ENCODE peak calls at places on chromosomes 11 and 22, in seven cellular contexts. W is cardiac muscle cell, C is heart right ventricle, R is endodermal cell, H is neural progenitor cell, T is sigmoid colon, X is IMR-90. J is an unnamed sample.

GRCh38 chr22:50105529-50106100 is 15.8 kb downstream of the MOV10L1 start:
- DNase-seq in W (no peak), R (no peak), C (no peak), H (no peak), T (no peak), X (peak; percentile 64), J (no peak)

GRCh38 chr11:122656073-122656630 is 630 bp downstream of the UBASH3B start:
- DNase-seq in T (peak; percentile 76), W (peak; percentile 74), C (peak; percentile 36), X (peak; percentile 66), H (peak; percentile 82), R (no peak), J (no peak)

GRCh38 chr11:29166306-29166705 is 850.5 kb downstream of the KCNA4 start:
- DNase-seq in H (no peak), C (no peak), X (no peak), T (no peak), R (no peak), W (no peak), J (no peak)

GRCh38 chr22:50532353-50532700 is 2.5 kb upstream of the TYMP start:
- DNase-seq in W (no peak), T (no peak), C (peak; percentile 72), H (peak; percentile 42), X (no peak), R (no peak), J (no peak)

GRCh38 chr22:47497666-47498065 is 735.2 kb downstream of the TBC1D22A start:
- DNase-seq in H (no peak), T (no peak), C (peak; percentile 7), W (no peak), X (no peak), R (no peak), J (no peak)

GRCh38 chr11:57546869-57547518 is 9.6 kb downstream of the SMTNL1 start:
- DNase-seq in H (peak; percentile 64), W (no peak), X (peak; percentile 72), R (peak; percentile 84), C (no peak), T (no peak), J (no peak)

GRCh38 chr22:50252081-50253045 is 1.3 kb upstream of the HDAC10 start:
- DNase-seq in C (peak; percentile 76), T (peak; percentile 89), W (peak; percentile 68), X (peak; percentile 52), R (peak; percentile 92), H (peak; percentile 83), J (no peak)

GRCh38 chr22:49935561-49935960 is 17.1 kb downstream of the CRELD2 start:
- DNase-seq in T (no peak), R (no peak), C (no peak), H (no peak), W (no peak), X (no peak), J (no peak)

GRCh38 chr22:50247748-50248147 is 2.9 kb upstream of the TUBGCP6 start:
- DNase-seq in R (peak; percentile 93), C (no peak), H (peak; percentile 66), T (no peak), W (no peak), X (peak; percentile 61), J (no peak)

DNA sequence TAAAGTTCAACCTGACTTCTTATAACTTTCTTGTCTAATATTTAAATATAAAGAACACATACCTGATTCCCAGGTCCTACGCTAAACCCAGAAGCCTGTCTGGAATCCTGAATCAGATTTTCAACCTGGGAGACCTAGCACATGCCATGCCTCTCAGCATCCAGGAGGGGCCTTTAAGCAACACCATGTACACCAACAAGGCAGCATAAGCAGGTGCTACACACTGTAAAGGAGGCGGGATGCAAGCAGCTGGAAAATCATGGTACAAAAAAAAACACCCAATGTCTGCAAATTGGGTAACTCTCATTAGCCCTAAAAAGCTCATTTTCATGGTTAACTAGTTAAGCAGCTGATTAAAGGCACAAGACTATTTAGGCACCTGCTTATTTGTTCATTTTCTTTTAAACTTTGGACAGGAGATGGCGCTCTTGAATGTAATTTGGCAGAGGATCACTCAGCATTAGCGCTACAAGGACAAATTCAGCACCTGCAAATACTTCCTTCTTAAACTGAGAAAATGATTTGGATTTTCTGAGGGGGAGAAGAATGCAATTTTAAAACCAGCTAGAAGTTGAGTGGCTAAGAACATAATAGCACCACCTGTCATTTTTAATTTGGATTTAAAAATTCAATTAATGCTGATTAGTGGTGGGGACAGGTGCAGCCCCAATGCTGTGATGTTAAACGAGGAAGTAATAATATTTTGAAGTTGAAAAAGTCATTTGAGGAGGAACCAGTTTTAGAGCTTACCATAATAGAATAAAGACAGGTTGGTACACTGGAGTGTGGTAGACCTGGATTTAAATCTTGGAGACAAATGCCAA is 104.0 kb downstream of the FAR1 start:
- DNase-seq in R (no peak), X (peak; percentile 62), C (peak; percentile 7), T (no peak), W (peak; percentile 79), H (peak; percentile 81), J (peak; percentile 35)
- TF ChIP-seq CTCF in R (peak; percentile 87), X (peak; percentile 54), C (peak; percentile 55), T (no peak), W (peak; percentile 46), H (peak; percentile 87), J (peak; percentile 44)

DNA sequence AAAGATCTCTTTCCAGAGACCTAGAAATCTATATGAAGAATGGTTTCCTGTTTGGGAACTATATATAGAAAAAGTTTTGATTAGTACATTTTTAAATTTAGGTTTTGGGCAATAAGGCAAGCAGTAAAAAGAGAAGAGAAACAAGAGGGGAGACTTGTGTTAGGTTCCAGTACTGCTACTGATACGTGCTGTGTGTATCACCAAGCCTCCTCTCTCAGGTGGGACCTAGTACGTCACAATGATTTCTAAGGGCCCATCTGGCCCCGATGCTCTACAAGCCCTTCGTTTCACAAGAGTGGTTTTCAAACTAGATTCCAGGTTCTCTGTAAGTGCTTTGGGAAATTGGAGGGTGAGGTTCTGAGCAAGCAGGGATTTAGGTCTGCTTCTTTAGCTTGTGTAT is 39.2 kb downstream of the USP35 start:
- DNase-seq in T (no peak), C (no peak), H (no peak), X (no peak), W (no peak), R (no peak), J (peak; percentile 53)
- H3K4me3 ChIP-seq in T (no peak overlapping the region), C (no peak overlapping the region), H (no peak overlapping the region), X (no peak overlapping the region), W (no peak overlapping the region), R (no peak overlapping the region), J (no peak overlapping the region)

DNA sequence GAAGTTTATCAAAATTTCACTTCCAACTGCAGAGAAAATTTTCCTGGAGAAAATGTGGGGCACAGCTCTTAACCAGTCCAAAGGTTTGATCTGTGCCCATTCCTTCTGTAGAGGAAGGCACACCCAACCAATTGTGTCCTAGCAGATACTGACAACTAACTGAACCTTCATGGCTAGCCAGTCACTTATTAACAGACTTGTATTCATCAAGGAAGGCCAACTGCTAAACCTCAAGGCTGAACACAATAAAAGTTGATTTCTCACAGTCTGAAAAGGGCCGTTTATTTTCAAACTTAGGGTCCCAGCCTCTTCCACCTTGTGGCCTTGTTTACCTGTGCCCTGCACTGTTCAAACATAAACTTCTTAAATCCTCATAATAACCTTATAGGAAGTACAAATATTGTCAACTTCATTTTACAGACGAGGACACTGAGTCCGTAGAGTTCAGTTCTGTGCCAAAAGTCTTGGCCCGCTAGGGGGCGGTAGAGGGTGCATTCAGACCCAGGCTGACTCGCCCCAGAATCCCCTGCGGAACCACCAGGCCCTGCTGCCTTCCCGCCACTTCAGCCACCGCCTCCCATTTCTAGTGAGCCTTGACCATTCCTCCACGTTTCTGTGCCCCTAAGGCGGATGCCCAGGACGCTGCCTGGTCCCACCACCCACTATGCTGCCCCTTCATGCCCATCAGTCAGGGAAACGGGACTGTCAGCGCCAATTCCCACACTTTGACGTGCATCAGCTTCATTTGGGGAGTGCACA is 19.3 kb downstream of the SYT13 start:
- DNase-seq in R (peak; percentile 88), T (no peak), C (no peak), X (no peak), W (no peak), H (peak; percentile 52), J (no peak)
- TF ChIP-seq CTCF in R (peak; percentile 89), T (no peak), C (no peak), X (peak; percentile 10), W (peak; percentile 38), H (peak; percentile 62), J (peak; percentile 64)

GRCh38 chr11:117314840-117315239 is 1.2 kb downstream of the BACE1 start:
- DNase-seq in C (no peak), R (peak; percentile 54), H (peak; percentile 15), T (peak; percentile 59), W (no peak), X (no peak), J (no peak)
- H3K4me3 ChIP-seq in C (peak overlapping the region; percentile 88), R (peak overlapping the region; percentile 89), H (peak overlapping the region; percentile 79), T (peak overlapping the region; percentile 63), W (peak overlapping the region; percentile 98), X (peak overlapping the region; percentile 56), J (no peak overlapping the region)

DNA sequence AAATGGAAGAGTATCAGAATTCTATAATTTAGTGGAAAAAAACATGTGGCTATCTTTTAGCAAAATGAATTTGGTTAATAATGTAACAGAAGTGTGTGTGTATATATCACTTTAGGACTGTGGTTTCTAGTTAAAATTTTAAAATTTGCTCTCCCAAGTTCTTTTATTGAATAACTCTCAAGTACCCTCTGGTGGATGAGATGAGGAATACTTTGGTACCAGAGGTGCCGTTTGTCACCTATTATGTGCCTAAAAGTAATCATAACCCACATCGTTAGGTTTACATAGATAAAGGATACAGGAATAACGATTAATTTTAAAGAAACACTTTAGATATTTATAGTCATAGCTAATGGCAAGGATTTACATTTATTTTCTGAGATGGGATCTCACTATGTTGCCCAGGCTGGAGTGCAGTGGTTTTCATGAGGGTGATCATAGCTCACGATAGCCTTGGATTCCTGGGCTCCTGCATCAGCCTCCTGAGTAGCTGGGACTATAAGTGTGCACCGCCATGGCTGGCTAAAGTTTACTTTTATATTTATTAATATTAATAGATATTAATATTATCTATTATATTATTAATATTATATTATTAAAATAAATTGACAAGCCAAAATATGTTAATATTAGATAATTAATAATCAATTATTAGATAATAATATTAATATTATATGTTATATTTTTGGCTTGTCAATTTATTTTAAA is 66.7 kb upstream of the CAPRIN1 start:
- DNase-seq in R (no peak), X (no peak), H (no peak), C (no peak), W (no peak), T (no peak), J (no peak)
- TF ChIP-seq CTCF in R (peak; percentile 22), X (peak; percentile 10), H (peak; percentile 5), C (no peak), W (no peak), T (no peak), J (peak; percentile 19)

J was measured in GM12864.